ENCODE peak calls at places on chromosomes 7 and 10, in four cellular contexts. C, F, I and K are unnamed samples.

GRCh38 chr7:41326616-41327015 is 376.3 kb downstream of the INHBA start:
- DNase-seq in I (no peak), C (no peak), F (no peak), K (no peak)

GRCh38 chr10:103584216-103585010 is 90.9 kb downstream of the NEURL1 start:
- DNase-seq in F (no peak), C (peak), I (no peak), K (no peak)

GRCh38 chr7:2068693-2069471 is 163.9 kb downstream of the MAD1L1 start:
- DNase-seq in I (no peak), F (no peak), C (no peak), K (no peak)

GRCh38 chr7:21365866-21366624 is 61.8 kb upstream of the SP4 start:
- DNase-seq in I (no peak), F (no peak), C (no peak), K (no peak)

GRCh38 chr10:112082134-112082533 is 101.4 kb downstream of the GPAM start:
- DNase-seq in I (peak), C (no peak), F (no peak), K (no peak)

GRCh38 chr7:151838072-151838471 is 38.8 kb downstream of the PRKAG2 start:
- DNase-seq in I (no peak), C (no peak), F (no peak), K (no peak)

GRCh38 chr10:121679916-121680315 is 81.7 kb upstream of the FGFR2 start:
- DNase-seq in I (no peak), C (no peak), F (no peak), K (no peak)

GRCh38 chr10:119541459-119542356 is 811 bp downstream of the RGS10 start:
- DNase-seq in I (no peak), C (no peak), F (no peak), K (peak)

GRCh38 chr10:130022501-130023299 is 58.6 kb upstream of the EBF3 start:
- DNase-seq in C (no peak), I (peak), F (no peak), K (no peak)

GRCh38 chr10:91864099-91864498 is 45.2 kb downstream of the FGFBP3 start:
- DNase-seq in F (no peak), C (no peak), I (no peak), K (no peak)

GRCh38 chr7:82926477-82926876 is 236.2 kb downstream of the PCLO start:
- DNase-seq in F (no peak), C (no peak), I (no peak), K (no peak)

GRCh38 chr7:1592299-1592842 is 22.5 kb upstream of the PSMG3 start:
- DNase-seq in I (no peak), C (peak), F (no peak), K (no peak)